ENCODE peak calls at places on chromosomes 11 and 22, in eight cellular contexts. One of them, this sample, is unnamed.

GRCh38 chr11:235180-235997 is 753 bp downstream of the SIRT3 start:
- DNase-seq in psoas muscle: no peak
- DNase-seq in HL-60: no peak
- DNase-seq in heart right ventricle: no peak
- DNase-seq in fibroblast of mammary gland: peak
- DNase-seq in transverse colon: no peak
- DNase-seq in right atrium auricular region: no peak
- DNase-seq in A673: peak
- DNase-seq in this sample: no peak

GRCh38 chr11:44858796-44859527 is 91.7 kb downstream of the TP53I11 start:
- DNase-seq in psoas muscle: no peak
- DNase-seq in HL-60: no peak
- DNase-seq in heart right ventricle: no peak
- DNase-seq in fibroblast of mammary gland: peak
- DNase-seq in transverse colon: no peak
- DNase-seq in right atrium auricular region: no peak
- DNase-seq in A673: no peak
- DNase-seq in this sample: no peak

GRCh38 chr22:37228106-37229011 is 15.7 kb downstream of the RAC2 start:
- DNase-seq in psoas muscle: peak
- DNase-seq in HL-60: peak
- DNase-seq in heart right ventricle: peak
- DNase-seq in fibroblast of mammary gland: no peak
- DNase-seq in transverse colon: peak
- DNase-seq in right atrium auricular region: no peak
- DNase-seq in A673: no peak
- DNase-seq in this sample: no peak

GRCh38 chr11:61120865-61121831 is 18.9 kb downstream of the CD5 start:
- DNase-seq in psoas muscle: no peak
- DNase-seq in HL-60: no peak
- DNase-seq in heart right ventricle: peak
- DNase-seq in fibroblast of mammary gland: peak
- DNase-seq in transverse colon: peak
- DNase-seq in right atrium auricular region: no peak
- DNase-seq in A673: peak
- DNase-seq in this sample: no peak

GRCh38 chr22:49849161-49850020 is 4.3 kb upstream of the ZBED4 start:
- DNase-seq in psoas muscle: no peak
- DNase-seq in HL-60: peak
- DNase-seq in heart right ventricle: no peak
- DNase-seq in fibroblast of mammary gland: no peak
- DNase-seq in transverse colon: no peak
- DNase-seq in right atrium auricular region: no peak
- DNase-seq in A673: no peak
- DNase-seq in this sample: no peak

GRCh38 chr11:765025-765801 is 12.1 kb downstream of the GATD1 start:
- DNase-seq in psoas muscle: peak
- DNase-seq in HL-60: peak
- DNase-seq in heart right ventricle: no peak
- DNase-seq in fibroblast of mammary gland: peak
- DNase-seq in transverse colon: peak
- DNase-seq in right atrium auricular region: no peak
- DNase-seq in A673: peak
- DNase-seq in this sample: no peak

GRCh38 chr11:128584253-128584652 is 3.1 kb downstream of the ETS1 start:
- DNase-seq in psoas muscle: no peak
- DNase-seq in HL-60: no peak
- DNase-seq in heart right ventricle: no peak
- DNase-seq in fibroblast of mammary gland: no peak
- DNase-seq in transverse colon: no peak
- DNase-seq in right atrium auricular region: no peak
- DNase-seq in A673: no peak
- DNase-seq in this sample: no peak

GRCh38 chr11:110838808-110839207 is 126.6 kb upstream of the ARHGAP20 start:
- DNase-seq in psoas muscle: no peak
- DNase-seq in HL-60: no peak
- DNase-seq in heart right ventricle: no peak
- DNase-seq in fibroblast of mammary gland: no peak
- DNase-seq in transverse colon: no peak
- DNase-seq in right atrium auricular region: no peak
- DNase-seq in A673: peak
- DNase-seq in this sample: no peak

GRCh38 chr11:22626573-22627239 is 1.1 kb upstream of the FANCF start:
- DNase-seq in psoas muscle: no peak
- DNase-seq in HL-60: no peak
- DNase-seq in heart right ventricle: no peak
- DNase-seq in fibroblast of mammary gland: no peak
- DNase-seq in transverse colon: no peak
- DNase-seq in right atrium auricular region: no peak
- DNase-seq in A673: no peak
- DNase-seq in this sample: no peak

GRCh38 chr22:38657248-38657909 is 941 bp downstream of the CBY1 start:
- DNase-seq in psoas muscle: no peak
- DNase-seq in HL-60: peak
- DNase-seq in heart right ventricle: no peak
- DNase-seq in fibroblast of mammary gland: peak
- DNase-seq in transverse colon: peak
- DNase-seq in right atrium auricular region: no peak
- DNase-seq in A673: no peak
- DNase-seq in this sample: no peak

GRCh38 chr22:25054943-25055511 is 102.5 kb downstream of the KIAA1671 start:
- DNase-seq in psoas muscle: no peak
- DNase-seq in HL-60: no peak
- DNase-seq in heart right ventricle: no peak
- DNase-seq in fibroblast of mammary gland: no peak
- DNase-seq in transverse colon: no peak
- DNase-seq in right atrium auricular region: no peak
- DNase-seq in A673: no peak
- DNase-seq in this sample: no peak

GRCh38 chr11:121451982-121452608 is at the start of gene SORL1:
- DNase-seq in psoas muscle: peak
- DNase-seq in HL-60: peak
- DNase-seq in heart right ventricle: peak
- DNase-seq in fibroblast of mammary gland: peak
- DNase-seq in transverse colon: peak
- DNase-seq in right atrium auricular region: peak
- DNase-seq in A673: peak
- DNase-seq in this sample: no peak

GRCh38 chr11:36622431-36623136 is 24.5 kb upstream of the RAG2 start:
- DNase-seq in psoas muscle: no peak
- DNase-seq in HL-60: peak
- DNase-seq in heart right ventricle: no peak
- DNase-seq in fibroblast of mammary gland: peak
- DNase-seq in transverse colon: no peak
- DNase-seq in right atrium auricular region: no peak
- DNase-seq in A673: peak
- DNase-seq in this sample: peak

GRCh38 chr11:115098037-115098436 is 406.2 kb downstream of the CADM1 start:
- DNase-seq in psoas muscle: no peak
- DNase-seq in HL-60: no peak
- DNase-seq in heart right ventricle: no peak
- DNase-seq in fibroblast of mammary gland: no peak
- DNase-seq in transverse colon: no peak
- DNase-seq in right atrium auricular region: no peak
- DNase-seq in A673: no peak
- DNase-seq in this sample: no peak

DNA sequence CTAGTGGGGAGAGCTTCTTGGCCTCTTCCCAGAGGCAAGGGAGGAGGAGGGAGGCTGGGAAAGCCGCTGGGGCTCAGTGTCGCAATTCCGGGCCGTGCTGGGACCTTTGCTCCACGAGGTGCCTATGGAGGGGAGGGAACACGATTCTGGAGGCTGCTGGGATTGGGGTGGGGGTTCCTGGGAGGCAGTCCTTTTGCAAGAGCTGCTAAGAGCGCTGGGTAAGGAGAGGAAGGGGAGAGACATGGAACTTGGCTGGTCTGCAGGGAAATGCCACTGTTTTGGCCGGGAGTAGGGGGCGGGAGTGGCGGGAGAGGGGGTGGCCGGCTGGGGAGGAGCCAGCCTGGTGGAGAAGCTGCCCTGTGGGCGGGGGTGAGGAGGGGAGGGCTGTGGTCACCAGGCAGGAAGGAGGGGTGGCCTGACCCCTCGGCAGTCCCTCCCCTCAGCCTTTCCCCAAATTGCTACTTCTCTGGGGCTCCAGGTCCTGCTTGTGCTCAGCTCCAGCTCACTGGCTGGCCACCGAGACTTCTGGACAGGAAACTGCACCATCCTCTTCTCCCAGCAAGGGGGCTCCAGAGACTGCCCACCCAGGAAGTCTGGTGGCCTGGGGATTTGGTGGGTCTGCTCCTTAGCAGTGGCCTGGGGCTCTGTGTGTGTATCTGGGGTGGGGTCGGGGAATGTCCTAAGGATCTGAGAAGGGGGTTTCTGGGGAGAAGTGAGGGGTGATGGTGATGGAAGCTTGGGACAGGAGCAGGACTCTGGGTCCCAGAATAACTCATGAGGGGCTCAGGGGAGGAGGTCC is at the start of gene NR1H3:
- DNase-seq in psoas muscle: peak
- DNase-seq in HL-60: no peak
- DNase-seq in heart right ventricle: peak
- DNase-seq in fibroblast of mammary gland: peak
- DNase-seq in transverse colon: peak
- DNase-seq in right atrium auricular region: peak
- DNase-seq in A673: peak
- DNase-seq in this sample: no peak
- H3K4me3 ChIP-seq in psoas muscle: peak
- H3K4me3 ChIP-seq in HL-60: no peak
- H3K4me3 ChIP-seq in heart right ventricle: peak
- H3K4me3 ChIP-seq in fibroblast of mammary gland: peak
- H3K4me3 ChIP-seq in transverse colon: peak
- H3K4me3 ChIP-seq in right atrium auricular region: peak
- H3K4me3 ChIP-seq in A673: no peak
- H3K4me3 ChIP-seq in this sample: peak

GRCh38 chr11:126186031-126186698 is 25.3 kb downstream of the RPUSD4 start:
- DNase-seq in psoas muscle: peak
- DNase-seq in HL-60: no peak
- DNase-seq in heart right ventricle: peak
- DNase-seq in fibroblast of mammary gland: no peak
- DNase-seq in transverse colon: no peak
- DNase-seq in right atrium auricular region: peak
- DNase-seq in A673: no peak
- DNase-seq in this sample: no peak

GRCh38 chr11:126189109-126189929 is 22.1 kb downstream of the RPUSD4 start:
- DNase-seq in psoas muscle: no peak
- DNase-seq in HL-60: no peak
- DNase-seq in heart right ventricle: no peak
- DNase-seq in fibroblast of mammary gland: no peak
- DNase-seq in transverse colon: peak
- DNase-seq in right atrium auricular region: no peak
- DNase-seq in A673: no peak
- DNase-seq in this sample: no peak

GRCh38 chr11:126185200-126186030 is 26.0 kb downstream of the RPUSD4 start:
- DNase-seq in psoas muscle: no peak
- DNase-seq in HL-60: no peak
- DNase-seq in heart right ventricle: no peak
- DNase-seq in fibroblast of mammary gland: no peak
- DNase-seq in transverse colon: no peak
- DNase-seq in right atrium auricular region: no peak
- DNase-seq in A673: no peak
- DNase-seq in this sample: no peak

GRCh38 chr11:126188332-126189108 is 22.9 kb downstream of the RPUSD4 start:
- DNase-seq in psoas muscle: no peak
- DNase-seq in HL-60: no peak
- DNase-seq in heart right ventricle: no peak
- DNase-seq in fibroblast of mammary gland: no peak
- DNase-seq in transverse colon: peak
- DNase-seq in right atrium auricular region: no peak
- DNase-seq in A673: no peak
- DNase-seq in this sample: no peak

GRCh38 chr11:126186708-126187481 is 24.6 kb downstream of the RPUSD4 start:
- DNase-seq in psoas muscle: no peak
- DNase-seq in HL-60: no peak
- DNase-seq in heart right ventricle: no peak
- DNase-seq in fibroblast of mammary gland: no peak
- DNase-seq in transverse colon: no peak
- DNase-seq in right atrium auricular region: no peak
- DNase-seq in A673: peak
- DNase-seq in this sample: no peak
- TF ChIP-seq CTCF in psoas muscle: no peak
- TF ChIP-seq CTCF in HL-60: no peak
- TF ChIP-seq CTCF in heart right ventricle: no peak
- TF ChIP-seq CTCF in fibroblast of mammary gland: peak
- TF ChIP-seq CTCF in transverse colon: no peak
- TF ChIP-seq CTCF in right atrium auricular region: no peak
- TF ChIP-seq CTCF in A673: peak
- TF ChIP-seq CTCF in this sample: no peak

DNA sequence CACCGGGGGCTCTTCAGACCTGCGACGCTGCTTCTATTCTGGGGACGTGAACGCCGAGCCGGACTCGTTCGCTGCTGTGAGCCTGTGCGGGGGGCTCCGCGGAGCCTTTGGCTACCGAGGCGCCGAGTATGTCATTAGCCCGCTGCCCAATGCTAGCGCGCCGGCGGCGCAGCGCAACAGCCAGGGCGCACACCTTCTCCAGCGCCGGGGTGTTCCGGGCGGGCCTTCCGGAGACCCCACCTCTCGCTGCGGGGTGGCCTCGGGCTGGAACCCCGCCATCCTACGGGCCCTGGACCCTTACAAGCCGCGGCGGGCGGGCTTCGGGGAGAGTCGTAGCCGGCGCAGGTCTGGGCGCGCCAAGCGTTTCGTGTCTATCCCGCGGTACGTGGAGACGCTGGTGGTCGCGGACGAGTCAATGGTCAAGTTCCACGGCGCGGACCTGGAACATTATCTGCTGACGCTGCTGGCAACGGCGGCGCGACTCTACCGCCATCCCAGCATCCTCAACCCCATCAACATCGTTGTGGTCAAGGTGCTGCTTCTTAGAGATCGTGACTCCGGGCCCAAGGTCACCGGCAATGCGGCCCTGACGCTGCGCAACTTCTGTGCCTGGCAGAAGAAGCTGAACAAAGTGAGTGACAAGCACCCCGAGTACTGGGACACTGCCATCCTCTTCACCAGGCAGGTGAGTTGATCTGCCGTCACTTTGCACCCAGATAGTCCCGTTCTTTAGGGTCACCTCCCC is 973 bp downstream of the ADAMTS15 start:
- DNase-seq in psoas muscle: no peak
- DNase-seq in HL-60: no peak
- DNase-seq in heart right ventricle: no peak
- DNase-seq in fibroblast of mammary gland: no peak
- DNase-seq in transverse colon: no peak
- DNase-seq in right atrium auricular region: no peak
- DNase-seq in A673: no peak
- DNase-seq in this sample: no peak
- H3K4me3 ChIP-seq in psoas muscle: peak
- H3K4me3 ChIP-seq in HL-60: no peak
- H3K4me3 ChIP-seq in heart right ventricle: peak
- H3K4me3 ChIP-seq in fibroblast of mammary gland: peak
- H3K4me3 ChIP-seq in transverse colon: peak
- H3K4me3 ChIP-seq in right atrium auricular region: peak
- H3K4me3 ChIP-seq in A673: peak
- H3K4me3 ChIP-seq in this sample: peak

DNA sequence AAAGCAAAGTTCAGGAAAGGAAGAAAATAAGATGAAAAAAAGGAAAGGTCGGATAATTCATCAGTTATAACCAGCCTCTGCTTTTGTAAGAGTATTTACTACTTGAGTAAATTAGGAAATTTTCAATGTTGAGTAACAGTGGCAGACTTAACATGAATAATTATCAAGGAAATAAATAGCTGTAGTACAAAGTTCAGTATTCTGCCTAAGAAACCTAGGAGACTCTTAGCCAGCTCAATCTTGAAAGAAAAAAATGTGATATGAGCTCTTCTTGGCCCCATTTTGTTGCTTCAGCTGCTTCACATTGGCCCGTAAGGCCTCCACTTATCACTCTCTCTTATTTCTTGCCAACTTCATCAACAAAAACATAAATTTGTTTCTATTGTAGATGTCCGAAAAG is 17.0 kb upstream of the DNAJB7 start:
- DNase-seq in psoas muscle: no peak
- DNase-seq in HL-60: no peak
- DNase-seq in heart right ventricle: no peak
- DNase-seq in fibroblast of mammary gland: no peak
- DNase-seq in transverse colon: no peak
- DNase-seq in right atrium auricular region: no peak
- DNase-seq in A673: no peak
- DNase-seq in this sample: no peak
- TF ChIP-seq CTCF in psoas muscle: no peak
- TF ChIP-seq CTCF in HL-60: no peak
- TF ChIP-seq CTCF in heart right ventricle: no peak
- TF ChIP-seq CTCF in fibroblast of mammary gland: no peak
- TF ChIP-seq CTCF in transverse colon: no peak
- TF ChIP-seq CTCF in right atrium auricular region: no peak
- TF ChIP-seq CTCF in A673: no peak
- TF ChIP-seq CTCF in this sample: no peak